ENCODE peak calls at places on chromosomes 2 and 18, in four cellular contexts. One of them, this sample, is unnamed.
A peak's percentile ranks its signal among the peaks of the same experiment; 100 is the strongest.

GRCh38 chr2:123513351-123513750 is 511.7 kb upstream of the CNTNAP5 start:
- DNase-seq in thoracic aorta: no peak
- DNase-seq in adipocyte: no peak
- DNase-seq in stimulated activated CD4-positive, alpha-beta T cell treated with anti-CD3 and anti-CD28 coated beads, Interleukin-15, amount 100 ng/mL, for 1 hour: no peak
- DNase-seq in this sample: no peak

GRCh38 chr2:62814132-62814531 is 108.6 kb downstream of the EHBP1 start:
- DNase-seq in thoracic aorta: no peak
- DNase-seq in adipocyte: peak; percentile 39
- DNase-seq in stimulated activated CD4-positive, alpha-beta T cell treated with anti-CD3 and anti-CD28 coated beads, Interleukin-15, amount 100 ng/mL, for 1 hour: no peak
- DNase-seq in this sample: no peak

GRCh38 chr2:217958889-217959235 is 43.9 kb downstream of the TNS1 start:
- DNase-seq in thoracic aorta: no peak
- DNase-seq in adipocyte: no peak
- DNase-seq in stimulated activated CD4-positive, alpha-beta T cell treated with anti-CD3 and anti-CD28 coated beads, Interleukin-15, amount 100 ng/mL, for 1 hour: no peak
- DNase-seq in this sample: no peak

GRCh38 chr2:64474200-64474630 is 20.3 kb downstream of the LGALSL start:
- DNase-seq in thoracic aorta: no peak
- DNase-seq in adipocyte: no peak
- DNase-seq in stimulated activated CD4-positive, alpha-beta T cell treated with anti-CD3 and anti-CD28 coated beads, Interleukin-15, amount 100 ng/mL, for 1 hour: no peak
- DNase-seq in this sample: peak; percentile 24

GRCh38 chr18:77512152-77512551 is 262.5 kb downstream of the GALR1 start:
- DNase-seq in thoracic aorta: no peak
- DNase-seq in adipocyte: no peak
- DNase-seq in stimulated activated CD4-positive, alpha-beta T cell treated with anti-CD3 and anti-CD28 coated beads, Interleukin-15, amount 100 ng/mL, for 1 hour: no peak
- DNase-seq in this sample: no peak

GRCh38 chr18:65725421-65726050 is 25.3 kb upstream of the CDH7 start:
- DNase-seq in thoracic aorta: no peak
- DNase-seq in adipocyte: no peak
- DNase-seq in stimulated activated CD4-positive, alpha-beta T cell treated with anti-CD3 and anti-CD28 coated beads, Interleukin-15, amount 100 ng/mL, for 1 hour: no peak
- DNase-seq in this sample: no peak

GRCh38 chr2:181104512-181105121 is 124.2 kb downstream of the UBE2E3 start:
- DNase-seq in thoracic aorta: no peak
- DNase-seq in adipocyte: peak; percentile 89
- DNase-seq in stimulated activated CD4-positive, alpha-beta T cell treated with anti-CD3 and anti-CD28 coated beads, Interleukin-15, amount 100 ng/mL, for 1 hour: no peak
- DNase-seq in this sample: no peak

GRCh38 chr2:143778981-143779380 is 649.8 kb downstream of the ARHGAP15 start:
- DNase-seq in thoracic aorta: no peak
- DNase-seq in adipocyte: no peak
- DNase-seq in stimulated activated CD4-positive, alpha-beta T cell treated with anti-CD3 and anti-CD28 coated beads, Interleukin-15, amount 100 ng/mL, for 1 hour: no peak
- DNase-seq in this sample: no peak

GRCh38 chr2:47019991-47020681 is 104.5 kb upstream of the MCFD2 start:
- DNase-seq in thoracic aorta: no peak
- DNase-seq in adipocyte: no peak
- DNase-seq in stimulated activated CD4-positive, alpha-beta T cell treated with anti-CD3 and anti-CD28 coated beads, Interleukin-15, amount 100 ng/mL, for 1 hour: no peak
- DNase-seq in this sample: no peak

GRCh38 chr18:61770279-61770678 is 122.5 kb downstream of the RNF152 start:
- DNase-seq in thoracic aorta: no peak
- DNase-seq in adipocyte: no peak
- DNase-seq in stimulated activated CD4-positive, alpha-beta T cell treated with anti-CD3 and anti-CD28 coated beads, Interleukin-15, amount 100 ng/mL, for 1 hour: no peak
- DNase-seq in this sample: no peak

GRCh38 chr2:118823666-118824065 is 23.8 kb downstream of the EN1 start:
- DNase-seq in thoracic aorta: no peak
- DNase-seq in adipocyte: no peak
- DNase-seq in stimulated activated CD4-positive, alpha-beta T cell treated with anti-CD3 and anti-CD28 coated beads, Interleukin-15, amount 100 ng/mL, for 1 hour: no peak
- DNase-seq in this sample: no peak

GRCh38 chr2:199144036-199144435 is 313.7 kb downstream of the SATB2 start:
- DNase-seq in thoracic aorta: no peak
- DNase-seq in adipocyte: no peak
- DNase-seq in stimulated activated CD4-positive, alpha-beta T cell treated with anti-CD3 and anti-CD28 coated beads, Interleukin-15, amount 100 ng/mL, for 1 hour: no peak
- DNase-seq in this sample: no peak

This sample was measured in stimulated activated naive B cell treated with anti-CD40 and anti-IgM and Interleukin-4, amounts not matched to agents 10 μg/mL and 1 μg/mL and 100 μg/mL, for 72 hours.